ENCODE peak calls at places on chromosomes 1 and 21, in four cellular contexts. S, H, F and O are unnamed samples.

GRCh38 chr1:148353461-148354283 is 129.4 kb downstream of the PPIAL4G start:
- DNase-seq in H (peak; percentile 87), F (peak; percentile 60), S (no peak), O (peak; percentile 66)

GRCh38 chr21:36613064-36613463 is 85.9 kb upstream of the SIM2 start:
- DNase-seq in S (no peak), F (peak; percentile 79), H (no peak), O (no peak)

GRCh38 chr1:93995837-93996526 is 86.8 kb upstream of the GCLM start:
- DNase-seq in H (no peak), F (no peak), S (no peak), O (no peak)

GRCh38 chr1:229942508-229942907 is 124.5 kb upstream of the GALNT2 start:
- DNase-seq in F (no peak), H (no peak), S (no peak), O (no peak)

GRCh38 chr1:32104127-32104526 is 3.7 kb upstream of the KPNA6 start:
- DNase-seq in F (no peak), H (no peak), S (no peak), O (no peak)

GRCh38 chr1:156122086-156122485 is 7.6 kb downstream of the LMNA start:
- DNase-seq in F (no peak), H (no peak), S (no peak), O (peak; percentile 65)

GRCh38 chr1:61221642-61222041 is 139.3 kb downstream of the NFIA start:
- DNase-seq in F (peak; percentile 4), S (no peak), H (no peak), O (no peak)

GRCh38 chr21:46255758-46256337 is 27.3 kb upstream of the LSS start:
- DNase-seq in S (no peak), F (no peak), H (no peak), O (no peak)

GRCh38 chr21:45528981-45529784 is 13.1 kb downstream of the SLC19A1 start:
- DNase-seq in F (no peak), S (no peak), H (no peak), O (no peak)

GRCh38 chr21:31191553-31191952 is 152.5 kb downstream of the TIAM1 start:
- DNase-seq in F (peak; percentile 6), S (no peak), H (no peak), O (no peak)

GRCh38 chr1:73778511-73778910 is 419.5 kb downstream of the LRRIQ3 start:
- DNase-seq in F (no peak), H (no peak), S (no peak), O (no peak)

GRCh38 chr1:61636392-61636791 is 88.5 kb downstream of the TM2D1 start:
- DNase-seq in S (no peak), H (no peak), F (no peak), O (no peak)

GRCh38 chr1:67230539-67230938 is 64.3 kb downstream of the IL23R start:
- DNase-seq in S (no peak), F (no peak), H (no peak), O (no peak)

GRCh38 chr1:57576750-57577149 is 152.9 kb upstream of the DAB1 start:
- DNase-seq in H (no peak), F (no peak), S (no peak), O (no peak)

GRCh38 chr1:237031480-237031879 is 10.5 kb upstream of the RYR2 start:
- DNase-seq in H (no peak), S (no peak), F (no peak), O (no peak)

GRCh38 chr1:166905136-166905535 is 29.1 kb upstream of the TADA1 start:
- DNase-seq in H (no peak), S (no peak), F (no peak), O (no peak)

GRCh38 chr1:67174716-67175284 is 8.5 kb downstream of the IL23R start:
- DNase-seq in F (no peak), H (no peak), S (no peak), O (no peak)

GRCh38 chr1:78303620-78304019 is 187.2 kb upstream of the PTGFR start:
- DNase-seq in F (peak; percentile 95), H (no peak), S (no peak), O (peak; percentile 66)

GRCh38 chr1:24748191-24749121 is 3.2 kb downstream of the CLIC4 start:
- DNase-seq in S (no peak), H (no peak), F (no peak), O (no peak)

GRCh38 chr1:46202975-46203737 is at the start of gene LURAP1:
- DNase-seq in H (peak; percentile 47), F (peak; percentile 72), S (peak; percentile 56), O (peak; percentile 69)

GRCh38 chr1:20728371-20729154 is 3.9 kb downstream of the SH2D5 start:
- DNase-seq in F (no peak), S (no peak), H (peak; percentile 26), O (no peak)

GRCh38 chr21:30255679-30256078 is 27.1 kb downstream of the KRTAP24-1 start:
- DNase-seq in S (no peak), F (no peak), H (no peak), O (no peak)

GRCh38 chr1:157496121-157496526 is 56.2 kb downstream of the FCRL5 start:
- DNase-seq in F (peak; percentile 23), H (no peak), S (peak; percentile 54), O (peak; percentile 56)

GRCh38 chr1:173862769-173863223 is 5.0 kb downstream of the GAS5 start:
- DNase-seq in H (peak; percentile 59), S (no peak), F (no peak), O (no peak)

GRCh38 chr1:916173-917075 is 7.3 kb upstream of the SAMD11 start:
- DNase-seq in H (no peak), S (no peak), F (no peak), O (no peak)

DNA sequence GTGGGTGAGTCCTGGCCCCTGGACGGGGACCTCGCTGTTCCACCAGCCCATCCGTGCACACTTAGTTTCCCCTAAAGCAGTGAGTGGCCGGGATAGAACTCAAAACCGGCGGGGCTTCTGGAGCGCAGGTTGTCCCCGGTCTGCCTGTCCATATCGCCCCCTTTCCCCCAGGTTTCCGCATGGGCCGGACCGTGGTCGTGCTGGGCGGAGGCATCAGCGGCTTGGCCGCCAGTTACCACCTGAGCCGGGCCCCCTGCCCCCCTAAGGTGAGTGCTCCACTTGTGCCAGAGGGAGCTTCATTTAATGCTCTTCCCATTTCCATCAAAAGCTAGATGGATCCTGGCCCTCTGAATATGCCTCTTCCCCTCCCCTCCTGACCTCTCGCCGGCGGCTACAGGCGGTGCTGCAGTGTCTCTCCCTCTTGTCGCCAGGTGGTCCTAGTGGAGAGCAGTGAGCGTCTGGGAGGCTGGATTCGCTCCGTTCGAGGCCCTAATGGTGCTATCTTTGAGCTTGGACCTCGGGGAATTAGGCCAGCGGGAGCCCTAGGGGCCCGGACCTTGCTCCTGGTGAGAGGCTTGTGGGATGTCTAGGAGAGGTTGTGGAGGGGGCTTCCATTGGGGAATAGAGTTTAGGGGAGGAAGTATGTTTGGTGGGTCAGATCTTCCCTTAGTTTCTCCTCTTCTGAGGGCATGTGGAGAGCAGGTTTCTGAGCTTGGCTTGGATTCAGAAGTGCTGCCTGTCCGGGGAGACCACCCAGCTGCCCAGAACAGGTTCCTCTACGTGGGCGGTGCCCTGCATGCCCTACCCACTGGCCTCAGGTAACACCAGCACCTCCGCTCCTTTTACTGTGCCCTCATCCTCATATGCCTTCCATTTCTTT is 683 bp downstream of the PPOX start:
- DNase-seq in H (peak; percentile 52), S (no peak), F (no peak), O (peak; percentile 35)
- H3K14ac ChIP-seq in H (peak overlapping the region; percentile 32), S (peak overlapping the region; percentile 1), F (peak overlapping the region; percentile 68), O (no peak overlapping the region)

GRCh38 chr1:10652626-10653025 is 143.8 kb downstream of the CASZ1 start:
- DNase-seq in F (no peak), H (no peak), S (no peak), O (no peak)
- H3K27ac ChIP-seq in F (no peak overlapping the region), H (no peak overlapping the region), S (no peak overlapping the region), O (no peak overlapping the region)

GRCh38 chr1:80706526-80706925 is 1094.2 kb upstream of the ADGRL2 start:
- DNase-seq in S (peak; percentile 48), H (no peak), F (no peak), O (no peak)
- H2BK120ac ChIP-seq in S (no peak overlapping the region), H (no peak overlapping the region), F (no peak overlapping the region), O (no peak overlapping the region)

DNA sequence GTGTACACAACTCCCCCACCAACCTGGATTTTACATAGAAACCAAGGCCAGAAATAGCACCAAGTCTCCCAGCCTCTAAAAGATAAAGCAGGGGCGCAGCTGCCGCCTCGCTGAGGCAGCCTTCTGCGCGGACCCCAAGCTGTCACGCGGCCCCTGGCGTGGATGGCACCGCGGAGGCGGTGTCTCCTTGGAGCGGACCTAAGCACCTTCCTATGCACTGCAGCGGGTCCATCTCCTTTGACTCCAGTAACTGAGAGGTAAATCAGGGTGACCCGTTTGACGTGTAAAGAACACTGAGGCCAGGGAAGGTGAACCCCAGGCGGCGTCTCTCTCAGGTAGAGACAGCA is 17.0 kb downstream of the ZNF697 start:
- DNase-seq in F (no peak), S (no peak), H (no peak), O (no peak)
- H3K14ac ChIP-seq in F (no peak overlapping the region), S (no peak overlapping the region), H (no peak overlapping the region), O (no peak overlapping the region)

DNA sequence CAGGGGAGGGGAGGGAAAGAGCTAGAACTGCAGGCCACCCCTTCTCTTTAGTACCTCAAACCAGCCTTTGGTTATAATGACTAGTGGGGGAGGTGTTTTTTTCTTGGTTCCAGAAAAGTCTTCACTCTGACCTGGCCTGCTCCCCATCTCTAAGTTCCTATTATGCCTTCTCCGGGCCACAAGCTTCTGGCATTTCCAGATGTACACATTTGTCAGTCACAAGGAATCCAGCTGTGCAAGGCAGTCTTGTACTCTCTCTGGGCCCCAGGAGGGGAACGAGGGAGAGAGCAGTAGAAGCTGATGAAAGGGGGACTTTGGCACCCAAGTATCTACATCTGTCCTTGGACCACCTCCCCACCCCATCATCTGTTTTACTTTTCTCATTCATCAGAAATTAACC is 2.7 kb upstream of the FALEC start:
- DNase-seq in F (no peak), H (no peak), S (no peak), O (peak; percentile 27)
- H3K27ac ChIP-seq in F (no peak overlapping the region), H (no peak overlapping the region), S (no peak overlapping the region), O (no peak overlapping the region)

GRCh38 chr1:63784083-63784482 is 10.3 kb downstream of the ROR1 start:
- DNase-seq in H (no peak), S (no peak), F (no peak), O (no peak)
- H2BK120ac ChIP-seq in H (no peak overlapping the region), S (no peak overlapping the region), F (no peak overlapping the region), O (no peak overlapping the region)

DNA sequence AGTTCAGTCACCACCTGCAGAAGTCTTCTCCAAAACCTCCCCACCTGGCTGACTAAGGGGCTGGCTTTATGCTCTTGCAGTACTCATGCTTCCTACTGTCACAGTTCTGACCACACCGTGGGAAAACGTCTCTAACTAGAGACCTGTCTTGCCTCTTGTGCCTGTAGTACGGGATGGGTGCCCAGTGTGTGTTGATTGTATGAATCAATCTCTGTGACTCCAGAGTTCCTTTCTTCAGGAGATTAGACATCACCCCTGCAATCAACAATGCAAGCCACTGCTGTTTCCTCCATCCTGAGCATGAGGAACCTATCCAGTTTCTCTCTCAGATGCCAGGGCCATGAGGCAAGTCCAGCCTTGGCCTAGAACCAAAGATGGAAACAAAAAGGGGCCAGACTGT is 64.1 kb downstream of the LRRN2 start:
- DNase-seq in S (no peak), H (no peak), F (no peak), O (no peak)
- H3K14ac ChIP-seq in S (no peak overlapping the region), H (no peak overlapping the region), F (no peak overlapping the region), O (no peak overlapping the region)